ENCODE peak calls at places on chromosomes 13 and 19, in four cellular contexts. One of them, this sample, is unnamed.

GRCh38 chr13:50309872-50310594 is 294.8 kb downstream of the KCNRG start:
- DNase-seq in OCI-LY7: no peak
- DNase-seq in effector CD4-positive, alpha-beta T cell: no peak
- DNase-seq in T-helper 2 cell: no peak
- DNase-seq in this sample: no peak

GRCh38 chr19:11485245-11485837 is 4.5 kb upstream of the ELAVL3 start:
- DNase-seq in OCI-LY7: no peak
- DNase-seq in effector CD4-positive, alpha-beta T cell: no peak
- DNase-seq in T-helper 2 cell: no peak
- DNase-seq in this sample: no peak

GRCh38 chr13:34357435-34358232 is 539.7 kb downstream of the RFC3 start:
- DNase-seq in OCI-LY7: no peak
- DNase-seq in effector CD4-positive, alpha-beta T cell: no peak
- DNase-seq in T-helper 2 cell: no peak
- DNase-seq in this sample: no peak

GRCh38 chr13:113907637-113908617 is 44.1 kb upstream of the GAS6 start:
- DNase-seq in OCI-LY7: no peak
- DNase-seq in effector CD4-positive, alpha-beta T cell: no peak
- DNase-seq in T-helper 2 cell: no peak
- DNase-seq in this sample: no peak

GRCh38 chr13:74077847-74078246 is 56.4 kb downstream of the KLF12 start:
- DNase-seq in OCI-LY7: no peak
- DNase-seq in effector CD4-positive, alpha-beta T cell: no peak
- DNase-seq in T-helper 2 cell: no peak
- DNase-seq in this sample: no peak

GRCh38 chr13:36718146-36718545 is 44.3 kb downstream of the SERTM1 start:
- DNase-seq in OCI-LY7: no peak
- DNase-seq in effector CD4-positive, alpha-beta T cell: no peak
- DNase-seq in T-helper 2 cell: no peak
- DNase-seq in this sample: no peak

GRCh38 chr19:35559281-35559659 is 4.2 kb downstream of the ATP4A start:
- DNase-seq in OCI-LY7: peak; percentile 69
- DNase-seq in effector CD4-positive, alpha-beta T cell: no peak
- DNase-seq in T-helper 2 cell: no peak
- DNase-seq in this sample: peak; percentile 67

GRCh38 chr13:102267191-102267590 is 134.7 kb downstream of the FGF14 start:
- DNase-seq in OCI-LY7: no peak
- DNase-seq in effector CD4-positive, alpha-beta T cell: no peak
- DNase-seq in T-helper 2 cell: no peak
- DNase-seq in this sample: no peak

GRCh38 chr19:55132453-55133129 is 15.2 kb upstream of the PPP1R12C start:
- DNase-seq in OCI-LY7: peak; percentile 45
- DNase-seq in effector CD4-positive, alpha-beta T cell: no peak
- DNase-seq in T-helper 2 cell: no peak
- DNase-seq in this sample: no peak

GRCh38 chr19:738509-739128 is 12.3 kb upstream of the MISP start:
- DNase-seq in OCI-LY7: no peak
- DNase-seq in effector CD4-positive, alpha-beta T cell: no peak
- DNase-seq in T-helper 2 cell: no peak
- DNase-seq in this sample: no peak

GRCh38 chr13:35489050-35489449 is 12.6 kb upstream of the MAB21L1 start:
- DNase-seq in OCI-LY7: no peak
- DNase-seq in effector CD4-positive, alpha-beta T cell: no peak
- DNase-seq in T-helper 2 cell: no peak
- DNase-seq in this sample: no peak

GRCh38 chr19:34269489-34269888 is 15.1 kb downstream of the GARRE1 start:
- DNase-seq in OCI-LY7: peak; percentile 50
- DNase-seq in effector CD4-positive, alpha-beta T cell: no peak
- DNase-seq in T-helper 2 cell: no peak
- DNase-seq in this sample: peak; percentile 22

GRCh38 chr19:15456871-15457700 is 7.3 kb downstream of the RASAL3 start:
- DNase-seq in OCI-LY7: peak; percentile 42
- DNase-seq in effector CD4-positive, alpha-beta T cell: no peak
- DNase-seq in T-helper 2 cell: no peak
- DNase-seq in this sample: peak; percentile 60

GRCh38 chr13:113979791-113980471 is 6.1 kb upstream of the C13orf46 start:
- DNase-seq in OCI-LY7: no peak
- DNase-seq in effector CD4-positive, alpha-beta T cell: no peak
- DNase-seq in T-helper 2 cell: no peak
- DNase-seq in this sample: no peak

GRCh38 chr13:107865643-107866006 is 349.7 kb downstream of the LIG4 start:
- DNase-seq in OCI-LY7: no peak
- DNase-seq in effector CD4-positive, alpha-beta T cell: no peak
- DNase-seq in T-helper 2 cell: no peak
- DNase-seq in this sample: no peak

GRCh38 chr13:24684600-24684998 is 4.4 kb downstream of the ATP12A start:
- DNase-seq in OCI-LY7: no peak
- DNase-seq in effector CD4-positive, alpha-beta T cell: no peak
- DNase-seq in T-helper 2 cell: peak; percentile 56
- DNase-seq in this sample: no peak

GRCh38 chr19:6062274-6062673 is 48.0 kb downstream of the RFX2 start:
- DNase-seq in OCI-LY7: no peak
- DNase-seq in effector CD4-positive, alpha-beta T cell: peak; percentile 44
- DNase-seq in T-helper 2 cell: peak; percentile 10
- DNase-seq in this sample: no peak

GRCh38 chr19:18589380-18590272 is 1.0 kb downstream of the REX1BD start:
- DNase-seq in OCI-LY7: peak; percentile 80
- DNase-seq in effector CD4-positive, alpha-beta T cell: peak; percentile 71
- DNase-seq in T-helper 2 cell: no peak
- DNase-seq in this sample: peak; percentile 86

GRCh38 chr13:43374621-43375020 is 351.2 kb downstream of the DNAJC15 start:
- DNase-seq in OCI-LY7: no peak
- DNase-seq in effector CD4-positive, alpha-beta T cell: no peak
- DNase-seq in T-helper 2 cell: no peak
- DNase-seq in this sample: no peak

GRCh38 chr19:28307460-28307859 is 905.5 kb downstream of the UQCRFS1 start:
- DNase-seq in OCI-LY7: no peak
- DNase-seq in effector CD4-positive, alpha-beta T cell: no peak
- DNase-seq in T-helper 2 cell: no peak
- DNase-seq in this sample: no peak

GRCh38 chr13:113728571-113729054 is 30.4 kb upstream of the TMEM255B start:
- DNase-seq in OCI-LY7: no peak
- DNase-seq in effector CD4-positive, alpha-beta T cell: no peak
- DNase-seq in T-helper 2 cell: no peak
- DNase-seq in this sample: no peak

GRCh38 chr19:6945733-6946132 is 58.4 kb downstream of the ADGRE1 start:
- DNase-seq in OCI-LY7: no peak
- DNase-seq in effector CD4-positive, alpha-beta T cell: no peak
- DNase-seq in T-helper 2 cell: no peak
- DNase-seq in this sample: no peak

GRCh38 chr13:29073762-29074161 is 253.6 kb downstream of the MTUS2 start:
- DNase-seq in OCI-LY7: no peak
- DNase-seq in effector CD4-positive, alpha-beta T cell: no peak
- DNase-seq in T-helper 2 cell: no peak
- DNase-seq in this sample: no peak

GRCh38 chr13:26646603-26647002 is 89.1 kb downstream of the WASF3 start:
- DNase-seq in OCI-LY7: no peak
- DNase-seq in effector CD4-positive, alpha-beta T cell: no peak
- DNase-seq in T-helper 2 cell: no peak
- DNase-seq in this sample: no peak

GRCh38 chr19:39372047-39372802 is 18.7 kb downstream of the PAF1 start:
- DNase-seq in OCI-LY7: no peak
- DNase-seq in effector CD4-positive, alpha-beta T cell: no peak
- DNase-seq in T-helper 2 cell: no peak
- DNase-seq in this sample: no peak

GRCh38 chr19:30357580-30357954 is 14.6 kb upstream of the ZNF536 start:
- DNase-seq in OCI-LY7: no peak
- DNase-seq in effector CD4-positive, alpha-beta T cell: no peak
- DNase-seq in T-helper 2 cell: no peak
- DNase-seq in this sample: no peak

GRCh38 chr19:18339703-18340102 is 695 bp upstream of the PGPEP1 start:
- DNase-seq in OCI-LY7: peak; percentile 53
- DNase-seq in effector CD4-positive, alpha-beta T cell: no peak
- DNase-seq in T-helper 2 cell: no peak
- DNase-seq in this sample: peak; percentile 53

GRCh38 chr13:111502957-111503356 is 182.5 kb downstream of the TEX29 start:
- DNase-seq in OCI-LY7: no peak
- DNase-seq in effector CD4-positive, alpha-beta T cell: no peak
- DNase-seq in T-helper 2 cell: no peak
- DNase-seq in this sample: no peak

GRCh38 chr19:50702870-50703829 is 16.5 kb downstream of the SHANK1 start:
- DNase-seq in OCI-LY7: no peak
- DNase-seq in effector CD4-positive, alpha-beta T cell: no peak
- DNase-seq in T-helper 2 cell: no peak
- DNase-seq in this sample: no peak

GRCh38 chr19:821228-821975 is at the start of gene PLPPR3:
- DNase-seq in OCI-LY7: no peak
- DNase-seq in effector CD4-positive, alpha-beta T cell: no peak
- DNase-seq in T-helper 2 cell: no peak
- DNase-seq in this sample: peak; percentile 2

GRCh38 chr19:4208385-4209094 is 20.8 kb upstream of the EBI3 start:
- DNase-seq in OCI-LY7: peak; percentile 53
- DNase-seq in effector CD4-positive, alpha-beta T cell: no peak
- DNase-seq in T-helper 2 cell: no peak
- DNase-seq in this sample: peak; percentile 59

GRCh38 chr19:662207-662961 is 630 bp downstream of the RNF126 start:
- DNase-seq in OCI-LY7: peak; percentile 82
- DNase-seq in effector CD4-positive, alpha-beta T cell: peak; percentile 61
- DNase-seq in T-helper 2 cell: peak; percentile 75
- DNase-seq in this sample: peak; percentile 75

GRCh38 chr19:2659856-2660432 is 42.5 kb downstream of the GNG7 start:
- DNase-seq in OCI-LY7: no peak
- DNase-seq in effector CD4-positive, alpha-beta T cell: no peak
- DNase-seq in T-helper 2 cell: no peak
- DNase-seq in this sample: no peak

GRCh38 chr19:42362342-42362741 is 27.8 kb downstream of the CNFN start:
- DNase-seq in OCI-LY7: no peak
- DNase-seq in effector CD4-positive, alpha-beta T cell: no peak
- DNase-seq in T-helper 2 cell: no peak
- DNase-seq in this sample: no peak

GRCh38 chr19:2494084-2494446 is 18.1 kb downstream of the GADD45B start:
- DNase-seq in OCI-LY7: no peak
- DNase-seq in effector CD4-positive, alpha-beta T cell: peak; percentile 15
- DNase-seq in T-helper 2 cell: no peak
- DNase-seq in this sample: no peak

GRCh38 chr19:54206030-54206830 is 5.6 kb downstream of the RPS9 start:
- DNase-seq in OCI-LY7: no peak
- DNase-seq in effector CD4-positive, alpha-beta T cell: no peak
- DNase-seq in T-helper 2 cell: no peak
- DNase-seq in this sample: no peak

GRCh38 chr13:106145997-106146864 is 389.2 kb downstream of the EFNB2 start:
- DNase-seq in OCI-LY7: no peak
- DNase-seq in effector CD4-positive, alpha-beta T cell: no peak
- DNase-seq in T-helper 2 cell: no peak
- DNase-seq in this sample: no peak

GRCh38 chr13:97905517-97905916 is 48.0 kb upstream of the IPO5 start:
- DNase-seq in OCI-LY7: no peak
- DNase-seq in effector CD4-positive, alpha-beta T cell: no peak
- DNase-seq in T-helper 2 cell: no peak
- DNase-seq in this sample: no peak

GRCh38 chr19:1768248-1768647 is 14.9 kb downstream of the ONECUT3 start:
- DNase-seq in OCI-LY7: no peak
- DNase-seq in effector CD4-positive, alpha-beta T cell: no peak
- DNase-seq in T-helper 2 cell: no peak
- DNase-seq in this sample: no peak

GRCh38 chr19:14112051-14112808 is 5.3 kb downstream of the PRKACA start:
- DNase-seq in OCI-LY7: no peak
- DNase-seq in effector CD4-positive, alpha-beta T cell: no peak
- DNase-seq in T-helper 2 cell: no peak
- DNase-seq in this sample: no peak

This sample was measured in NAMALWA.